ENCODE peak calls at places on chromosomes 6 and 20, in four cellular contexts. F, L, X and B are unnamed samples.

GRCh38 chr6:37942606-37943376 is 123.3 kb downstream of the ZFAND3 start:
- DNase-seq in L (no peak), X (no peak), F (no peak), B (no peak)

GRCh38 chr6:166112580-166112979 is 55.1 kb downstream of the TBXT start:
- DNase-seq in X (no peak), F (no peak), L (no peak), B (peak)

GRCh38 chr6:35919827-35920751 is 809 bp downstream of the SRPK1 start:
- DNase-seq in X (no peak), F (no peak), L (peak), B (peak)

GRCh38 chr6:148446681-148447080 is 104.0 kb downstream of the SASH1 start:
- DNase-seq in L (no peak), X (no peak), F (no peak), B (no peak)

GRCh38 chr6:15543262-15543917 is 119.4 kb downstream of the DTNBP1 start:
- DNase-seq in F (no peak), X (no peak), L (no peak), B (no peak)

GRCh38 chr6:134938896-134939295 is 11.0 kb downstream of the ALDH8A1 start:
- DNase-seq in F (peak), L (no peak), X (no peak), B (no peak)

GRCh38 chr6:31829633-31830492 is 2.3 kb downstream of the HSPA1B start:
- DNase-seq in F (no peak), X (no peak), L (peak), B (no peak)

GRCh38 chr6:93419304-93420162 is at the start of gene EPHA7:
- DNase-seq in F (no peak), L (peak), X (peak), B (no peak)

GRCh38 chr6:30998785-30999184 is 11.5 kb upstream of the MUC22 start:
- DNase-seq in L (no peak), F (no peak), X (no peak), B (no peak)

GRCh38 chr20:9150632-9151031 is 81.7 kb downstream of the PLCB4 start:
- DNase-seq in F (no peak), L (no peak), X (no peak), B (no peak)

GRCh38 chr20:56991516-56991915 is 274.9 kb downstream of the BMP7 start:
- DNase-seq in X (no peak), F (no peak), L (no peak), B (no peak)

GRCh38 chr6:143950874-143951273 is 57.2 kb downstream of the PLAGL1 start:
- DNase-seq in L (no peak), F (no peak), X (no peak), B (peak)

GRCh38 chr6:31419842-31420241 is 16.4 kb downstream of the MICA start:
- DNase-seq in X (no peak), F (no peak), L (peak), B (no peak)

GRCh38 chr20:51318058-51318960 is 224.2 kb downstream of the NFATC2 start:
- DNase-seq in L (peak), X (peak), F (no peak), B (peak)

GRCh38 chr6:12605888-12606345 is 110.7 kb upstream of the PHACTR1 start:
- DNase-seq in X (no peak), F (peak), L (peak), B (peak)

GRCh38 chr6:35259946-35260626 is 551 bp downstream of the ZNF76 start:
- DNase-seq in X (peak), L (peak), F (peak), B (peak)

GRCh38 chr6:139597781-139598368 is 223.4 kb upstream of the CITED2 start:
- DNase-seq in X (no peak), F (no peak), L (peak), B (peak)

GRCh38 chr20:45508068-45508886 is 7.1 kb downstream of the SPINT3 start:
- DNase-seq in L (no peak), F (no peak), X (no peak), B (peak)

GRCh38 chr6:110537208-110538123 is 61.1 kb upstream of the SLC22A16 start:
- DNase-seq in F (no peak), X (no peak), L (peak), B (peak)

GRCh38 chr6:143288923-143289322 is 161.6 kb downstream of the ADAT2 start:
- DNase-seq in F (no peak), L (no peak), X (peak), B (no peak)

GRCh38 chr6:131368077-131368911 is 204.7 kb upstream of the ARG1 start:
- DNase-seq in F (peak), L (no peak), X (no peak), B (no peak)

GRCh38 chr6:4727671-4728435 is 48.4 kb upstream of the CDYL start:
- DNase-seq in F (no peak), L (peak), X (no peak), B (peak)

GRCh38 chr6:148289153-148289552 is 53.5 kb upstream of the SASH1 start:
- DNase-seq in F (no peak), X (no peak), L (no peak), B (no peak)

GRCh38 chr6:34771727-34772126 is 14.4 kb downstream of the SNRPC start:
- DNase-seq in F (no peak), L (no peak), X (peak), B (no peak)

GRCh38 chr6:147194652-147195403 is 9.4 kb upstream of the STXBP5 start:
- DNase-seq in F (no peak), L (peak), X (no peak), B (no peak)

GRCh38 chr6:19979059-19979458 is 141.9 kb downstream of the ID4 start:
- DNase-seq in F (no peak), L (no peak), X (no peak), B (no peak)

GRCh38 chr20:10790013-10790412 is 116.2 kb upstream of the JAG1 start:
- DNase-seq in L (no peak), X (no peak), F (no peak), B (peak)

GRCh38 chr20:37379967-37380828 is 34.3 kb downstream of the SRC start:
- DNase-seq in L (peak), F (no peak), X (no peak), B (peak)

GRCh38 chr6:130752292-130752691 is 74.9 kb upstream of the SMLR1 start:
- DNase-seq in F (no peak), X (no peak), L (no peak), B (no peak)

GRCh38 chr20:44720617-44720993 is 5.4 kb downstream of the CCN5 start:
- DNase-seq in L (no peak), F (no peak), X (no peak), B (no peak)

GRCh38 chr6:152087701-152088100 is 280.2 kb downstream of the ESR1 start:
- DNase-seq in F (no peak), L (no peak), X (no peak), B (no peak)

GRCh38 chr6:14544689-14545088 is 427.1 kb downstream of the CD83 start:
- DNase-seq in L (no peak), X (no peak), F (no peak), B (no peak)

GRCh38 chr20:21232546-21233280 is 70.4 kb upstream of the XRN2 start:
- DNase-seq in F (no peak), L (no peak), X (no peak), B (no peak)

GRCh38 chr20:49346682-49347081 is 68.8 kb upstream of the ZNFX1 start:
- DNase-seq in X (no peak), L (no peak), F (no peak), B (no peak)

GRCh38 chr6:155524249-155524651 is 68.6 kb upstream of the NOX3 start:
- DNase-seq in L (no peak), X (no peak), F (no peak), B (no peak)

GRCh38 chr6:114253431-114253830 is 89.4 kb downstream of the HS3ST5 start:
- DNase-seq in L (no peak), X (no peak), F (no peak), B (no peak)

GRCh38 chr6:34242252-34243130 is 5.8 kb downstream of the HMGA1 start:
- DNase-seq in L (no peak), X (no peak), F (no peak), B (no peak)

GRCh38 chr6:73207221-73207837 is 18.0 kb downstream of the KHDC1L start:
- DNase-seq in X (no peak), F (no peak), L (no peak), B (no peak)

GRCh38 chr6:56838016-56838555 is 116.8 kb upstream of the BEND6 start:
- DNase-seq in F (no peak), L (no peak), X (no peak), B (no peak)

GRCh38 chr6:136647363-136647763 is 97.1 kb upstream of the MAP7 start:
- DNase-seq in X (no peak), L (peak), F (peak), B (no peak)

GRCh38 chr6:97674802-97675201 is 391.8 kb upstream of the MMS22L start:
- DNase-seq in X (no peak), L (no peak), F (no peak), B (no peak)

DNA sequence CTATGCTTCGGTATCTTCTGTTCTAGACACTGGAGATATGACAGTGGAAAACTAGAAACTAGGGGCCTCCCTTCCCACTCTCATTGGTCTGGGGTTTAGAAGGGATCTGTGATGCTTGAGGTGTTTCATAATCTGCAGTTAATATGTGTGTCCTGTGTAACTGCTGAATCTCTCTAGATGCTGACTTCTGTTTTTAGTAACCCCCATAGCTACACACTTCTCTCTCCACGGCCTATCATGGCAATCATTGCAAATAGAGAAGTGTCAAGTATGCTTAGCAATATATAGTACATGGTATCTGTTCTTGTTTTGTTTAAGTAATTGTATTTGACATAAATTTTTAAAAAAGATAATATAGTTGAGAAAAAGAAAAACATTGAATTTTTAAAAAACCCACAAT is 394.6 kb upstream of the MMS22L start:
- DNase-seq in L (no peak), X (no peak), F (no peak), B (no peak)
- TF ChIP-seq RAD21 in L (no peak), X (no peak), F (no peak), B (no peak)

DNA sequence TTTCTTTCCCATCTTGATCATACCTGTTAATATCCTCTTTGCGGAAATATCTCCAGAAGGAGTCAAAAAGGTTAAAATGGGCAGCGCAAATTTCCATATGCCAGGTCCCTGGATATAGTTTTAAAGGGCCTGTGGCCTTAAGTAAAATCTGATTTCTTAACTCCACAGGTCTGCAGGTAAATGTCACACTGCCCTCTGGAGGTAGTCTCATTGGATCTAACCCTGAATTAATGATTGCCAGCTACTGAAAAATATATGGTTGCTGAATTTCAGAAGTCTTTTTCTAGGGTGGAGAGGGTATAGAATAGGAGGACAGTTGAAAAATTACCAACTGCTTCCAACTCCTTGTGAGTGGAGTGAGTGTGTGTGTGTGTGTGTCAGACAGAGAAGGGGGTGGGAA is 8.5 kb downstream of the MOXD1 start:
- DNase-seq in F (no peak), X (no peak), L (peak), B (peak)
- H2AFZ ChIP-seq in F (no peak), X (no peak), L (no peak), B (no peak)

GRCh38 chr20:38963745-38964144 is 1.6 kb downstream of the DHX35 start:
- DNase-seq in L (no peak), F (no peak), X (no peak), B (no peak)
- TF ChIP-seq HDAC6 in L (no peak), F (no peak), X (no peak), B (no peak)

GRCh38 chr20:46695888-46696287 is 6.6 kb upstream of the TP53RK start:
- DNase-seq in F (no peak), X (no peak), L (no peak), B (no peak)
- TF ChIP-seq RAD21 in F (no peak), X (no peak), L (no peak), B (no peak)

GRCh38 chr6:43260791-43261190 is 17.5 kb downstream of the TTBK1 start:
- DNase-seq in X (no peak), F (no peak), L (no peak), B (no peak)

GRCh38 chr6:43258180-43258579 is 14.9 kb downstream of the TTBK1 start:
- DNase-seq in X (no peak), F (no peak), L (no peak), B (no peak)

GRCh38 chr6:43256670-43257664 is 13.7 kb downstream of the TTBK1 start:
- DNase-seq in X (no peak), F (no peak), L (no peak), B (no peak)

GRCh38 chr6:43257746-43258145 is 14.5 kb downstream of the TTBK1 start:
- DNase-seq in X (no peak), L (no peak), F (no peak), B (no peak)

DNA sequence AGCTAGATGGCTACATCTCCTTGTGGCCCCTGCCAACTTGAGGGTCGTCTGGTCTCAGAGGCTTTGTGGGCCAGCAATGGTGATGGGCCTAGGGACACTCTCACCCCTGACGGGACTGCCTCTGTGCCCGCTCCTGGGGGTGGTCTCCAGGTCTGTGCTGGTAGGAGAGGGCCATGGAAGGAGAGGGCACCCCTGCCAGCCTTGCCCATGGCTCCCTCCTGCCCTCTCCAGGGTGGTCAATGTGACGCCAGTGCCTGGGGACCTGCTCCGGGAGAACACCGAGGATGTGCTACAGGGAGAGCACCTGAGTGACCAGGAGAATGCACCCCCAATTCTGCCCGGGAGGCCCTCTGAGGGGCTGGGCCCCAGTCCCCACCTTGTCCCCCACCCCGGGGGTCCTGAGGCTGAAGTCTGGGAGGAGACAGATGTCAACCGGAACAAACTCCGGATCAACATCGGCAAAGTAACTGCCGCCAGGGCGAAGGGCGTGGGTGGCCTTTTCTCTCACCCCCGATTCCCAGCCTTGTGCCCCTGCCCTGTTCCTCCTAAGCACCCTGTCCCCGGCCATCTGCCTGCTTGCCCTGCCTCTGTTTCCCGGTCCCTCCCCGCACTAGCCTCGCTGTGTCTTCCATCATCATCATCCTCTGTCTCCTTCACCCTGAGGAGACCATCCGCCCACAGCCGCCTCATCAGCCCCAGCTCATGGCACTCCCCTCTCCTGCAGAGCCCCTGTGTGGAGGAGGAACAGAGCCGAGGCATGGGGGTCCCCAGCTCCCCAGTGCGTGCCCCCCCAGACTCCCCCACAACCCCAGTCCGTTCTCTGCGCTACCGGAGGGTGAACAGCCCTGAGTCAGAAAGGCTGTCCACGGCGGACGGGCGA is 15.8 kb downstream of the TTBK1 start:
- DNase-seq in X (no peak), L (no peak), F (no peak), B (no peak)
- H2AFZ ChIP-seq in X (no peak), L (no peak), F (no peak), B (no peak)

GRCh38 chr6:26400626-26401025 is 1.4 kb upstream of the BTN3A1 start:
- DNase-seq in F (no peak), X (no peak), L (peak), B (no peak)

GRCh38 chr6:26401389-26401986 is 587 bp upstream of the BTN3A1 start:
- DNase-seq in F (no peak), X (no peak), L (no peak), B (no peak)

GRCh38 chr6:26403888-26404287 is 1.8 kb downstream of the BTN3A1 start:
- DNase-seq in L (no peak), F (no peak), X (no peak), B (no peak)

GRCh38 chr6:26401987-26402658 is at the start of gene BTN3A1:
- DNase-seq in X (no peak), L (peak), F (peak), B (peak)

GRCh38 chr6:26404534-26404933 is 2.5 kb downstream of the BTN3A1 start:
- DNase-seq in X (no peak), F (no peak), L (no peak), B (no peak)
- TF ChIP-seq HDAC6 in X (no peak), F (no peak), L (no peak), B (no peak)

DNA sequence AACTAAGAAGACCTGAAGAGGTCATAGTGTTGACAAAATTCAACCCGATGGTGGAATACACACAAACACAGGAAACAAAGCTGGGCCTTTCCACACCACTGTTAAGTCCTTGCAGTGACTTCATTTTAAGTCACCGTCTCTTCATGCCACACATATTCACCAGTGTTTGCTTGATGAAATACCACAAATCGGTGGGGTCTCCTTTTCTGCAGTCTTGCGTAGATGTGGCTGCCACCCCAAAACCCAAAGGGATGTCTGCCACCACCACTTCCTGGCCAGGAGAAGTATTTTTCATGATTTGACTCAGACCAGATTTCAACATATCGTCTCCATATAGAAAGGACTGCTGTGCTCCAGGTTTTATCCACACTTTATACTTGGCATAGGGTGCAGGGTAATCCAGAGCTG is 11.0 kb upstream of the COL10A1 start:
- DNase-seq in F (no peak), X (no peak), L (no peak), B (no peak)
- TF ChIP-seq RAD21 in F (no peak), X (no peak), L (no peak), B (no peak)

DNA sequence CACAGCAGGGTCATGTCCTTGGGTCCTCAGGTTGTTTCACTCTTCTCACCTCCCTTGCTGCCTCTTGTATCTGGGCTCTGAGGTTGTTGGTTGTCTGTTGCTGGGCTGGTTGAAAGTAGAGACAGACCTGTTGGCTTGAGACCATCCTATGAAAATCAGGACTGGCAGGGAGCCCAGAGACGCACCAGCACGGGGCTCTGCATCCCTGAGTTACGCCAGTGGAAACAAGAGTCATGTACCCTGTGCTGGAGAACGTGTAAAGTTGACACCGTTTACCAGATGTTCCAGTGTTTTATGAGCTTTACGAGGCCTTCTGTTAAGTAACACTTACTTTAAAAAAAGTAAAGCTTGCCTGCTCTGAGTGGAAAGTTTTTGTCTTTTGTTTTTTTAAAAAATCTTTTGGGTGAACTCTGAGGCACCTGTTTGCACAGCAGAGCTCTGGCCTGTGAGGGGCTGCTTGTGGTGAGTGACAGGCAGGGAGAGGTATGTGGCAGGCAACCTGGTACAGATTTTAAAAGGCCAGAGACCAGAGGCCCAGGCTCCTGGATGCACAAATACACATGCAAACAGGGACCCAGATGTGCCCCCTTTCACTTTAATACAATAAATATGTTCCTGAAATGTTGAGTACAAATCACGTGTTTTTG is 260.0 kb upstream of the SUPT3H start:
- DNase-seq in X (no peak), L (no peak), F (no peak), B (no peak)
- H2AFZ ChIP-seq in X (no peak), L (no peak), F (no peak), B (no peak)